ENCODE peak calls at places on chromosomes 3 and 15, in six cellular contexts. One of them, this sample, is unnamed.

GRCh38 chr3:38011111-38011510 is 18.3 kb downstream of the PLCD1 start:
- DNase-seq in H1: no peak
- DNase-seq in HepG2: no peak
- DNase-seq in K562: no peak
- DNase-seq in GM12878: no peak
- DNase-seq in HL-60: no peak
- DNase-seq in this sample: no peak

GRCh38 chr3:124634210-124635168 is 95.8 kb upstream of the UMPS start:
- DNase-seq in K562: no peak
- DNase-seq in GM12878: no peak
- DNase-seq in H1: no peak
- DNase-seq in HL-60: no peak
- DNase-seq in HepG2: peak; percentile 79
- DNase-seq in this sample: no peak

GRCh38 chr15:72402726-72403125 is 4.6 kb downstream of the TMEM202 start:
- DNase-seq in H1: no peak
- DNase-seq in HL-60: no peak
- DNase-seq in GM12878: no peak
- DNase-seq in HepG2: no peak
- DNase-seq in K562: no peak
- DNase-seq in this sample: no peak

GRCh38 chr15:71186267-71186666 is 71.0 kb downstream of the THSD4 start:
- DNase-seq in GM12878: no peak
- DNase-seq in H1: no peak
- DNase-seq in K562: no peak
- DNase-seq in HL-60: no peak
- DNase-seq in HepG2: no peak
- DNase-seq in this sample: no peak

GRCh38 chr3:66177026-66177425 is 43.8 kb upstream of the SLC25A26 start:
- DNase-seq in HepG2: no peak
- DNase-seq in K562: no peak
- DNase-seq in GM12878: no peak
- DNase-seq in H1: no peak
- DNase-seq in HL-60: no peak
- DNase-seq in this sample: no peak

GRCh38 chr3:188185717-188186236 is 31.8 kb downstream of the LPP start:
- DNase-seq in K562: no peak
- DNase-seq in HepG2: peak; percentile 85
- DNase-seq in HL-60: no peak
- DNase-seq in GM12878: no peak
- DNase-seq in H1: no peak
- DNase-seq in this sample: no peak

GRCh38 chr3:125165189-125165947 is 47.2 kb downstream of the SLC12A8 start:
- DNase-seq in H1: peak; percentile 73
- DNase-seq in HepG2: peak; percentile 34
- DNase-seq in HL-60: no peak
- DNase-seq in K562: no peak
- DNase-seq in GM12878: no peak
- DNase-seq in this sample: peak; percentile 55

GRCh38 chr3:124818398-124819150 is 68.6 kb downstream of the ITGB5 start:
- DNase-seq in HepG2: no peak
- DNase-seq in GM12878: no peak
- DNase-seq in H1: no peak
- DNase-seq in HL-60: no peak
- DNase-seq in K562: no peak
- DNase-seq in this sample: no peak

GRCh38 chr3:10434938-10435336 is 70.4 kb downstream of the ATP2B2 start:
- DNase-seq in K562: no peak
- DNase-seq in HepG2: no peak
- DNase-seq in GM12878: no peak
- DNase-seq in H1: no peak
- DNase-seq in HL-60: no peak
- DNase-seq in this sample: no peak

GRCh38 chr3:4684117-4684516 is 191.0 kb downstream of the ITPR1 start:
- DNase-seq in GM12878: no peak
- DNase-seq in K562: no peak
- DNase-seq in HepG2: no peak
- DNase-seq in HL-60: no peak
- DNase-seq in H1: no peak
- DNase-seq in this sample: no peak

GRCh38 chr15:48250640-48251076 is 44.6 kb downstream of the SLC12A1 start:
- DNase-seq in GM12878: peak; percentile 17
- DNase-seq in K562: peak; percentile 49
- DNase-seq in H1: peak; percentile 47
- DNase-seq in HepG2: peak; percentile 25
- DNase-seq in HL-60: peak; percentile 28
- DNase-seq in this sample: peak; percentile 58

GRCh38 chr3:126835472-126836219 is 131.6 kb downstream of the CHCHD6 start:
- DNase-seq in H1: no peak
- DNase-seq in HepG2: no peak
- DNase-seq in HL-60: no peak
- DNase-seq in K562: peak; percentile 26
- DNase-seq in GM12878: no peak
- DNase-seq in this sample: peak; percentile 58

GRCh38 chr15:96728591-96728990 is 398.1 kb downstream of the NR2F2 start:
- DNase-seq in H1: no peak
- DNase-seq in K562: no peak
- DNase-seq in GM12878: no peak
- DNase-seq in HepG2: no peak
- DNase-seq in HL-60: peak; percentile 63
- DNase-seq in this sample: no peak

GRCh38 chr3:128317698-128318231 is 148.9 kb downstream of the DNAJB8 start:
- DNase-seq in H1: peak; percentile 44
- DNase-seq in GM12878: no peak
- DNase-seq in HepG2: no peak
- DNase-seq in HL-60: no peak
- DNase-seq in K562: no peak
- DNase-seq in this sample: peak; percentile 62

GRCh38 chr3:188528390-188528789 is 374.4 kb downstream of the LPP start:
- DNase-seq in K562: no peak
- DNase-seq in GM12878: no peak
- DNase-seq in HepG2: no peak
- DNase-seq in H1: no peak
- DNase-seq in HL-60: no peak
- DNase-seq in this sample: no peak

GRCh38 chr3:16239082-16239770 is 25.5 kb downstream of the DPH3 start:
- DNase-seq in H1: no peak
- DNase-seq in GM12878: no peak
- DNase-seq in HepG2: no peak
- DNase-seq in HL-60: no peak
- DNase-seq in K562: no peak
- DNase-seq in this sample: no peak

GRCh38 chr3:31937225-31937624 is 43.8 kb downstream of the OSBPL10 start:
- DNase-seq in HepG2: no peak
- DNase-seq in H1: no peak
- DNase-seq in HL-60: no peak
- DNase-seq in GM12878: no peak
- DNase-seq in K562: no peak
- DNase-seq in this sample: no peak

DNA sequence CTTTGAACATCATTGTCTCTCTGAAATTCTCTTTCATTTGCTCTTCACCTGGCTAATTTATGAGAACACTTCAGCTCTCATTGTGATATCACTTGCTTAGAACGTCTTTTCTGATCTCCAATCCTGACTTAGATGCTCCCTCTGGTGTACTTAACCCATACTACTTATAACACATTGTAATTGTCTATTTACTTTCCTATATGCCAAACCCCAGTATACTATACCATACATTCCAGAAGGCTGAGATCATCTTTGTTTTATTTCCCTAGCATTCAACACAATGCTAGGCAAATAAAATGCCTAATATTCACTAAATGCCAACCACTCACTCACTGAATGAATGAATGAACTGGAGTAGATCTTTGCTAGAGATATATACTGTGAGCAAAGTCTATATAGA is 27.0 kb upstream of the PEX5L start:
- DNase-seq in HepG2: no peak
- DNase-seq in GM12878: no peak
- DNase-seq in H1: no peak
- DNase-seq in HL-60: no peak
- DNase-seq in K562: no peak
- DNase-seq in this sample: no peak
- TF ChIP-seq GABPA in HepG2: no peak
- TF ChIP-seq GABPA in GM12878: no peak
- TF ChIP-seq GABPA in H1: no peak
- TF ChIP-seq GABPA in HL-60: no peak
- TF ChIP-seq GABPA in K562: no peak
- TF ChIP-seq GABPA in this sample: no peak

DNA sequence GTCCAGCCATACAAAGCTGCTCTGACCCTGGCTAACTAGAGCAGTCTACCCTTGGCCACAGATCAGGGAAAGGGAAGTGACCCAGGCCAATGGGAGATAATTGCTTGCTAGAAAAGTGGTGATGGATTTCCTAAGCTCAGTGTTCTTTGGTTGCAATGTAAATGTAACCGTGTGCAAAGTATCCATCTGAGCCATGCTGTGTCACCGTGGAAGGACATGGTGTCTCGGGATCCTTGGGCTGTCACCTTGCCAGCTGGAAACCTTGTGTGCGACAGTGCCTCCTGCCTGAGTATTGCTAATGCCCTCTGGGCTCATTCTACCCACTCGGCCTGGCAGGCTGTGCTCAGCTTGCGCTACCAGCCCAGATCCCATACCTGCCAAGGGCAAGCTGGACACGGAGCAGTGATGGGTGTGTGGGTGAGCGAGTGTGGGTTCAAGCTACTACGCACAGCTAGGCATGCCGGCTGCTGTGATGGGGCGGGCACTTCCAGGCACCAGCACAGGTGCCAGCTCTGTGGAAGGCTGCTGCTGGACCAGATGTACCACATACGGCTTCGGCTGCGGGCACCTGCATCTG is 10.7 kb upstream of the SIAH2 start:
- DNase-seq in H1: no peak
- DNase-seq in HL-60: no peak
- DNase-seq in GM12878: no peak
- DNase-seq in K562: no peak
- DNase-seq in HepG2: no peak
- DNase-seq in this sample: no peak
- TF ChIP-seq GABPA in H1: no peak
- TF ChIP-seq GABPA in HL-60: no peak
- TF ChIP-seq GABPA in GM12878: no peak
- TF ChIP-seq GABPA in K562: no peak
- TF ChIP-seq GABPA in HepG2: no peak
- TF ChIP-seq GABPA in this sample: no peak

GRCh38 chr3:114856867-114857266 is 290.2 kb downstream of the ZBTB20 start:
- DNase-seq in HepG2: no peak
- DNase-seq in GM12878: no peak
- DNase-seq in K562: no peak
- DNase-seq in H1: no peak
- DNase-seq in HL-60: no peak
- DNase-seq in this sample: no peak

GRCh38 chr3:114858329-114858728 is 288.8 kb downstream of the ZBTB20 start:
- DNase-seq in HL-60: no peak
- DNase-seq in GM12878: no peak
- DNase-seq in H1: no peak
- DNase-seq in HepG2: no peak
- DNase-seq in K562: no peak
- DNase-seq in this sample: no peak

GRCh38 chr3:114852974-114853373 is 294.1 kb downstream of the ZBTB20 start:
- DNase-seq in HL-60: no peak
- DNase-seq in HepG2: no peak
- DNase-seq in H1: no peak
- DNase-seq in K562: no peak
- DNase-seq in GM12878: no peak
- DNase-seq in this sample: no peak

GRCh38 chr3:114857281-114857680 is 289.8 kb downstream of the ZBTB20 start:
- DNase-seq in GM12878: no peak
- DNase-seq in HL-60: no peak
- DNase-seq in HepG2: no peak
- DNase-seq in K562: no peak
- DNase-seq in H1: no peak
- DNase-seq in this sample: no peak

DNA sequence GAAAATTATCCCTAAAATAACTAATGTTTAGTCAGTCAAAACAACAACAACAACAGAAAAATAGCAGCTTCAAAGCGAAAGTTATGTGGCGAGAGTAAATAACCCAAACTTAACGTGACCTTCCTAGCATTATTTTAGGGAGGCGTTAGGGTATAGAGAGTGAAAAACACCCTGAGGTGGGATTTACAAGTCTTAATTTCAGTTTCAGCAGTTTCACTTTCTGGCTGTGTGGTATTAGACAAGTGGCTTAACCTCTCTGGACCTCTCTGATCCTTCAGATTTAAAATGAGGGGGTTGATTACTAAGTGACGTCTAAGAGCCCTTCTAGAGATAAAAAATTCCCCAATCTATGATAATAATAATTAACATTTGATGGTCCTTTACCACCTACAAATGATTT is 291.2 kb downstream of the ZBTB20 start:
- DNase-seq in K562: no peak
- DNase-seq in HL-60: no peak
- DNase-seq in GM12878: no peak
- DNase-seq in H1: no peak
- DNase-seq in HepG2: no peak
- DNase-seq in this sample: no peak
- TF ChIP-seq GABPA in K562: no peak
- TF ChIP-seq GABPA in HL-60: no peak
- TF ChIP-seq GABPA in GM12878: no peak
- TF ChIP-seq GABPA in H1: no peak
- TF ChIP-seq GABPA in HepG2: no peak
- TF ChIP-seq GABPA in this sample: no peak

GRCh38 chr3:197942956-197943556 is 6.9 kb upstream of the RPL35A start:
- DNase-seq in K562: peak; percentile 67
- DNase-seq in H1: no peak
- DNase-seq in HepG2: no peak
- DNase-seq in GM12878: no peak
- DNase-seq in HL-60: no peak
- DNase-seq in this sample: peak; percentile 65
- TF ChIP-seq GABPA in K562: no peak
- TF ChIP-seq GABPA in H1: no peak
- TF ChIP-seq GABPA in HepG2: no peak
- TF ChIP-seq GABPA in GM12878: no peak
- TF ChIP-seq GABPA in HL-60: no peak
- TF ChIP-seq GABPA in this sample: no peak

GRCh38 chr3:52827441-52827840 is 3.0 kb downstream of the ITIH4 start:
- DNase-seq in HepG2: no peak
- DNase-seq in HL-60: no peak
- DNase-seq in GM12878: no peak
- DNase-seq in K562: no peak
- DNase-seq in H1: no peak
- DNase-seq in this sample: no peak
- TF ChIP-seq GABPA in HepG2: no peak
- TF ChIP-seq GABPA in HL-60: no peak
- TF ChIP-seq GABPA in GM12878: no peak
- TF ChIP-seq GABPA in K562: no peak
- TF ChIP-seq GABPA in H1: no peak
- TF ChIP-seq GABPA in this sample: no peak

This sample was measured in SK-N-SH.